ENCODE peak calls at places on chromosomes 13 and 19, in eight cellular contexts. F is GM03348; A is LHCN-M2; O is HS-5; K is SW480; X is neural progenitor cell; W is T-helper 1 cell; I is stimulated activated CD4-positive, alpha-beta T cell treated with anti-CD3 and anti-CD28 coated beads, Interleukin-4, amount 100 ng/mL, for 1 hour. R is an unnamed sample.

GRCh38 chr19:35905178-35905727 is 2.8 kb downstream of the TYROBP start:
- DNase-seq in A (no peak), O (no peak), W (no peak), K (no peak), I (no peak), X (no peak), F (no peak), R (no peak)

GRCh38 chr19:6516659-6517291 is 14.1 kb upstream of the TNFSF9 start:
- DNase-seq in X (peak; percentile 96), O (no peak), K (peak; percentile 76), W (peak; percentile 90), A (peak; percentile 77), F (peak; percentile 94), I (peak; percentile 96), R (peak; percentile 91)

GRCh38 chr13:111900390-111901180 is 166.4 kb upstream of the SOX1 start:
- DNase-seq in A (no peak), I (no peak), W (no peak), F (no peak), K (peak; percentile 9), O (no peak), X (no peak), R (peak; percentile 52)

GRCh38 chr19:39996218-39996810 is 546 bp upstream of the ZNF546 start:
- DNase-seq in K (peak; percentile 80), W (no peak), A (peak; percentile 64), F (peak; percentile 45), X (no peak), O (no peak), I (no peak), R (no peak)

GRCh38 chr13:50274181-50274580 is 258.9 kb downstream of the KCNRG start:
- DNase-seq in K (no peak), O (no peak), I (no peak), F (no peak), A (no peak), W (no peak), X (no peak), R (no peak)

GRCh38 chr13:97946951-97947588 is 6.4 kb upstream of the IPO5 start:
- DNase-seq in W (no peak), F (peak; percentile 91), A (peak; percentile 82), K (no peak), I (no peak), X (no peak), O (peak; percentile 57), R (no peak)

GRCh38 chr19:31378404-31378803 is 29.2 kb upstream of the TSHZ3 start:
- DNase-seq in K (peak; percentile 24), O (peak; percentile 87), F (peak; percentile 85), I (no peak), A (peak; percentile 99), X (no peak), W (no peak), R (no peak)

GRCh38 chr19:10868872-10869547 is 2.3 kb upstream of the CARM1 start:
- DNase-seq in F (no peak), K (no peak), W (no peak), O (no peak), X (no peak), I (no peak), A (no peak), R (no peak)

GRCh38 chr19:48964205-48965032 is 690 bp upstream of the FTL start:
- DNase-seq in X (peak; percentile 31), O (no peak), K (peak; percentile 46), I (no peak), F (peak; percentile 60), A (peak; percentile 51), W (no peak), R (peak; percentile 54)

GRCh38 chr13:65946387-65946786 is 1283.7 kb downstream of the PCDH9 start:
- DNase-seq in W (no peak), X (no peak), K (no peak), A (no peak), O (no peak), F (no peak), I (no peak), R (no peak)

GRCh38 chr19:7637374-7638256 is 705 bp downstream of the STXBP2 start:
- DNase-seq in X (peak; percentile 36), I (no peak), K (no peak), W (no peak), O (no peak), A (no peak), F (no peak), R (no peak)

GRCh38 chr19:821976-822773 is 420 bp upstream of the PLPPR3 start:
- DNase-seq in W (no peak), A (no peak), I (no peak), O (no peak), X (peak; percentile 92), F (no peak), K (no peak), R (peak; percentile 65)

GRCh38 chr19:39481229-39481545 is 549 bp downstream of the TIMM50 start:
- DNase-seq in O (no peak), F (peak; percentile 26), I (no peak), K (no peak), X (no peak), W (no peak), A (peak; percentile 6), R (no peak)

GRCh38 chr19:41323023-41323422 is 13.1 kb downstream of the CCDC97 start:
- DNase-seq in X (no peak), A (peak; percentile 71), W (no peak), F (peak; percentile 37), K (no peak), I (no peak), O (no peak), R (no peak)

R was measured in retina.